ENCODE peak calls at places on chromosomes 11 and 22, in six cellular contexts. Y is tibial artery, U is BJ, W is fibroblast of mammary gland, M is cardiac fibroblast, N is prostate gland. V is an unnamed sample.

GRCh38 chr11:131874070-131874469 is 503.7 kb downstream of the NTM start:
- DNase-seq in Y (no peak), U (no peak), W (no peak), M (no peak), N (no peak), V (no peak)

GRCh38 chr11:32527776-32528175 is 55.9 kb upstream of the EIF3M start:
- DNase-seq in Y (no peak), U (no peak), W (no peak), M (no peak), N (no peak), V (no peak)

GRCh38 chr11:103737791-103738190 is 298.6 kb upstream of the DDI1 start:
- DNase-seq in Y (no peak), U (no peak), W (no peak), M (no peak), N (no peak), V (no peak)

GRCh38 chr11:111452146-111452545 is 60.0 kb downstream of the BTG4 start:
- DNase-seq in Y (no peak), U (no peak), W (peak), M (no peak), N (no peak), V (no peak)

GRCh38 chr11:11772865-11773515 is 68.8 kb upstream of the USP47 start:
- DNase-seq in Y (no peak), U (no peak), W (no peak), M (no peak), N (no peak), V (no peak)

GRCh38 chr11:8624698-8625097 is 30.7 kb upstream of the STK33 start:
- DNase-seq in Y (no peak), U (no peak), W (no peak), M (no peak), N (no peak), V (no peak)

GRCh38 chr11:76143274-76143673 is 63.0 kb downstream of the WNT11 start:
- DNase-seq in Y (no peak), U (no peak), W (no peak), M (no peak), N (no peak), V (no peak)

GRCh38 chr11:95435628-95436353 is 204.8 kb upstream of the SESN3 start:
- DNase-seq in Y (no peak), U (no peak), W (no peak), M (no peak), N (no peak), V (no peak)

GRCh38 chr11:96794152-96794551 is 404.3 kb downstream of the JRKL start:
- DNase-seq in Y (no peak), U (no peak), W (no peak), M (no peak), N (no peak), V (no peak)

GRCh38 chr22:44116331-44116730 is 64.4 kb upstream of the PARVG start:
- DNase-seq in Y (no peak), U (no peak), W (no peak), M (no peak), N (no peak), V (no peak)

GRCh38 chr22:44120314-44120704 is 60.4 kb upstream of the PARVG start:
- DNase-seq in Y (no peak), U (no peak), W (no peak), M (no peak), N (no peak), V (no peak)

GRCh38 chr22:44116755-44117684 is 63.7 kb upstream of the PARVG start:
- DNase-seq in Y (no peak), U (no peak), W (no peak), M (no peak), N (no peak), V (no peak)

GRCh38 chr22:44118645-44119315 is 61.9 kb upstream of the PARVG start:
- DNase-seq in Y (no peak), U (no peak), W (no peak), M (no peak), N (no peak), V (no peak)

DNA sequence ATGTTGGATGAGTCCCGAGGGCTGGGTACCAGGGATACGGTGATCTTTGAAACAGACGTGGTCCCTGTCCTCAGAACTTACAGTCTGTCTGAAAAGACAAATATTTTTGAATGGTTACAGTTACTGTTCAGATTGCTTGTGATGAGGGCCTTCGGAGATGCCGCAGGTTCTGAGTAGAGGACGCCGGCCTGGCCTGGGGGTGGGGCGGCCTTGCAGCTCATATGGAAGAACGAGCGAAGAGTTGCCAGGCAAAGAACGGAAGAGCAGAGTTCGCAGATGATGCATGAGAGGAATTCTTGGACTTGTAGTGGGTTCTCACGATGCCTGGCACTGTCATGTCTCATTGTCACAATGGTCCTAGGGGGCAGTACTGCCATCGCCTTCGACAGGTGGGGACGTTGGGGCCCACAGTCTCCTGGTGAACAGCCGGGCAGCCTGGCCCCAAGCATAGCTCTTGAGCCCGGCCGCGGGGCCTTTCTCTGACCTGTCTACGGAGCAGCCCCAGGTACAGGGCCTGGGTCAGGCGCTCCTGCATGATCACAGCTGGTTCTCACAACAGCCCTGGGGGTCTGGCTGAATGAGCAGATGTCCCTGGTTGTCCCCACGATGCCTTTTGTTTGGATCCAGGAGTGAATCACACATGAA is 60.9 kb upstream of the PARVG start:
- DNase-seq in Y (no peak), U (no peak), W (no peak), M (no peak), N (no peak), V (no peak)
- H3K4me3 ChIP-seq in Y (no peak), U (no peak), W (no peak), M (no peak), N (no peak), V (no peak)

DNA sequence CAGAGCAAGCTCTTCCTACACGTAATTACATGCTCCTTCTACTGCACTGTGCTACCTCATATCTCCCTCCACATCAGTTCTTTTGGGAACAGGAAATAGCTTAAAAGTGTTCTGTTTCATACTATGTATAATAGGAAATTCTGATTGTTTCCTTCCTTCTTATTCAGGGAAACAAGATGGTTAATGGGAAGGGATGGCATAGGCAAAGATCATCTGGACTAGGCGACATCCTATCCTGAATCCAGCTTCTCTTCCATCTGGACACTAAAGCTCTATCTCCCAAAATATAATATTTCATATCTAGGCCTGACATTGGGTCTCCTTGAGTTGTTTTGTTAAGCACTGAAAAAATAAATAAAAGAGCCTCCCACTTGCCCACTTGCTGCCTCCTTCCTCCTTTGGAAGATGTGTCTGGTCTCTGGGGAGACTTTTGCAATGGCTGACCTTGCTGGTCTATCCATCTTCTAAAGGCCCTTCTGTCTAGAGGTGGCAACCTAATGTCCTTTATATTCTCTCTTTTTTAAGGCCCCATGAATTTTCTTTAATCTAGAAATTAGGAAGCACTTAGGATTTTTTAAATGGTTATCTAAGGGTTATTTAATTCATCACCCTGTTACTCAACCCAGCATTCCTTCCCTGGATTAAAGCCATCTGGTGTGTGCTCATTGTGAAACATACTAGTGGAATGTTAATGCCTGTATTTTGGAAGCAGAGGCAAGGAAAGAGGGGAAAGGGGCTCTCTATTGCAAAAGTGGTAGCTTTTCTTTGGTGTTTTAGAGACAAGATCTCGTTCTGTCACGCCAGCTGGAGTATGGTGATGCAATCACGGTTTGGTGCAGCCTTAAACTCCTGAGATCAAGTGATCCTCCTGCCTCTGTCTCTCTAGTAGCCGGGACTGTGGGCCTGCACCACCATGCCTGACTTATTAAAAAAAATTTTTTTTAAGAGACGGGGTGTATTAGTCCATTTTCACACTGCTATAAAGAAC is 20.6 kb downstream of the CLMP start:
- DNase-seq in Y (peak), U (peak), W (peak), M (peak), N (no peak), V (peak)
- TF ChIP-seq CTCF in Y (no peak), U (no peak), W (no peak), M (no peak), N (no peak), V (no peak)

GRCh38 chr22:23565288-23565941 is 14.7 kb downstream of the IGLL1 start:
- DNase-seq in Y (peak), U (no peak), W (peak), M (peak), N (no peak), V (no peak)
- H3K4me3 ChIP-seq in Y (no peak), U (no peak), W (no peak), M (no peak), N (peak), V (no peak)

DNA sequence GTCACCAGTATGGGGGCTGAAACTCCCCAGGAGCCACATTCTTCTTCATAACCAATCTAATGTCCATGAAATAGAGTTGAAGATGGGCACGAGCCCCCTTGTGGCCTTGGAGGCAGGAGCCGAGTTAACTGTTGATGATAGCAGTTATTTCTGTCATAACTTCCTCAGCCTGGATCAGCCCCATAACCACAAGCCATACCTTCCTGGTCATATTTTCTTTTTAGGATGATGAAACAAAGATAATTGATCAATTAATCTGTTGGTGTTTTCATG is 65.0 kb upstream of the TTC12 start:
- DNase-seq in Y (no peak), U (no peak), W (peak), M (no peak), N (no peak), V (no peak)
- TF ChIP-seq CTCF in Y (no peak), U (peak), W (peak), M (peak), N (no peak), V (peak)

GRCh38 chr11:2138436-2139117 is 612 bp downstream of the IGF2 start:
- DNase-seq in Y (no peak), U (no peak), W (no peak), M (no peak), N (no peak), V (no peak)
- H3K4me3 ChIP-seq in Y (peak), U (peak), W (no peak), M (peak), N (peak), V (no peak)

GRCh38 chr11:65378208-65378927 is 4.1 kb downstream of the SLC25A45 start:
- DNase-seq in Y (no peak), U (no peak), W (no peak), M (no peak), N (no peak), V (no peak)
- TF ChIP-seq CTCF in Y (no peak), U (no peak), W (no peak), M (no peak), N (no peak), V (no peak)

DNA sequence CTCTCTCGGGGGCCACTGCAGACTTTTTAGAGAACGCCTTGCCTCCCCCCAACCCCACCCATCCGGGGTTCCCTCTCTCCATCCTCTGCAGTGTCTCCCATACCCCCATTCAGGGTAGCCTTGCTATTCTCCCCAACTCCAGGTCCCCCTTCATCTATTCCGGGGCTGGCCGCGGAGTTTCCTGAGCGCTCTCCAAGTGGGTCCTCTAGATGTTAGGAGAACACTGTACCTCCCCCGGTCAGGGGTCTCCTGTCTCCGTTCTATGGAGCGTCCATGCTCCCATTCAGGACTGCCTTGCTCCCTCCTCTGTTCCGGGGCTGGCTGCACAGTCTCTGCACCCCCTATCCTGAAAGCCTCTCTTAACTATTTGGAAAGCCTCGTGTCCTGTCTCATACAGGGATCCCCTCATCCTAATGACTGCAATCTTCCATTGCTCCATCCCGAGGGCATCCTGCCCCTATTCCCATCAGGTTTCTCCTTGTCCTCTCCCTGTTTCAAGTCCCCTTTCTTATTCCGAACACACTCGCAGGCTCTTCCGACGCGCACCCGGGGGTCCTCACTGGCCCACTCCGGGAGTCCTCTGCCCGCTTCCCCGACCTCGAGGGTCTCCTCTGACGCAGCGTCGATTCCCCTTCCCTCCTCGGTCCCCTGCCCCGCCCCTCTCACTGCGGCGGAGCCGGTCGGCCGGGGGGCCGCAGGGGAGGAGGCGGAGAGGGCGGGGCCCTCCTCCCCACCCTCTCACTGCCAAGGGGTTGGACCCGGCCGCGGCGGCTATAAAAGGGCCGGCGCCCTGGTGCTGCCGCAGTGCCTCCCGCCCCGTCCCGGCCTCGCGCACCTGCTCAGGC is at the start of gene NEFH:
- DNase-seq in Y (no peak), U (no peak), W (no peak), M (no peak), N (no peak), V (no peak)
- H3K4me3 ChIP-seq in Y (peak), U (peak), W (peak), M (peak), N (peak), V (peak)

GRCh38 chr11:19903620-19904069 is 191.0 kb downstream of the NAV2 start:
- DNase-seq in Y (peak), U (no peak), W (peak), M (peak), N (peak), V (peak)
- TF ChIP-seq CTCF in Y (peak), U (peak), W (peak), M (peak), N (peak), V (peak)

DNA sequence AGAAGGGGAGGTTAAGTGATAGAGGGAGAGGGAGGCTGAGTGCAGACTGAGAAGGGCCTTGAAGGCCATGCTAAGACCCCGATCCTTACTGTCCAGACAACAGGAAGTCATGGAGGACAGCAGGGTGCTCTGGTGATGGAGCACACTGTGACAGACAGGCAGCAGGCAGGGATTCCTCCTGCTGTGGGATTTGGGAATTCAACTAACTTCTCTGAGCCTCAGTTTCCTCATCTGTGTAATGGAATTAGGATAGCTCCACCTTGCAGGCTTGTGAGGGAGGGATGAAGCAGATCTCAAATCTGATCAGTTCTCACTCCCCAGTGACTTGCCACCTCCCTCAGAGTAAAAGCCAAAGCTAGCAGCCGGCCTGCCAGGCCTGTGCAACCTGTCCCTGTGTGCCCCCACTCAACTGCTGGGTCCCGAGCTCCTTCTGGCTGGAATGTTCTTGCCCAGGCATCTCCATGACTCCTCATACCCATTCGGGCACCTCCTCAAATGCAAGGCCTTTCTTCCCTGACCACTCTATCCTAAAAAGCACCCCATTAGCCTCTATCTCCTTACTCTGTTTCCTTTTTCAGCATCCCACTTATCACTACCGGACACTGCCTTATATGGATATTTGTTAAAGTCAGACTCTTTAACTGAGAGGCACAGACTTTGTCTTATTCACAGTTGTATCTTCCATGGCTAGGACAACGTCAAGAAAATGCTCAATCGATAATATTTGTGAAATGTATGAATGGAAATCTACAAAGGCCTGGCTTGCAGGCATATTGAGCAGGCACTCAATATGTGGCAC is 9.5 kb downstream of the ARAP1 start:
- DNase-seq in Y (no peak), U (no peak), W (no peak), M (no peak), N (no peak), V (no peak)
- H3K4me3 ChIP-seq in Y (no peak), U (no peak), W (no peak), M (no peak), N (no peak), V (no peak)

DNA sequence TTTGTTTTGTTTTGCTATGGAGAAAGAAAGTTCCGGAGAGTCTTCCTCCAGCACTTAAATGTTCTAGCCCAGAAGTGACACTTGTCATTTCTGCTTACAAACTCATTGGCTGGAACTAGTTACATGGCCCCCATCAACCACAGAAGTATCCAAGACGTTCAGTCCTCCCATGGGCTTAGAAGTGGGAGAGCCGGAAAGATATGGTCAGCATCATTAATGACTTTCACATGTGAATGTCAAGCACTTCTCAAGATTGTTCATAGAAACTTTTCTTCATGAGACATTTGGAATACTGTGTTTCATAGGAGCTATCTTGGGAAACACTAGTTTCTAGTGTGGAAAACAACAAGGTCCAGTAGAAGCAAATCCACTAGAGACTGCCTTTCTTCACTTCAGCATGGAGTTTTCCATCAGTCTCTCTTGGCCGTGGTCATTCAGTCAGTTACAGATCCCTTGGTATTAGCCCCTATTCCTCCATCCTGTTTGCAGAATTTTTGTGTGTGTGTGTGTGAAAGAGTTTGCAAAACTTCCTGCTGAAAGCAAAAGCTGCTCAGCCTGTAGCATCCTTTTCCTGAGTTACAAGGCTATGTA is 160.9 kb downstream of the C11orf91 start:
- DNase-seq in Y (no peak), U (no peak), W (peak), M (no peak), N (no peak), V (no peak)
- TF ChIP-seq CTCF in Y (no peak), U (no peak), W (no peak), M (no peak), N (no peak), V (no peak)

V was measured in HFF-Myc.